ENCODE peak calls at places on chromosome 10, in nine cellular contexts. N is uterus; C is naive thymus-derived CD4-positive, alpha-beta T cell; I is foreskin fibroblast; D is psoas muscle; T is colonic mucosa; S is GM06990; F is fibroblast of mammary gland; W is CD8-positive, alpha-beta memory T cell. B is an unnamed sample.

GRCh38 chr10:70284542-70285150 is 842 bp upstream of the NPFFR1 start:
- DNase-seq in N (no peak), C (no peak), I (no peak), D (no peak), T (no peak), S (no peak), F (no peak), W (no peak), B (no peak)

GRCh38 chr10:137606-138005 is 2.4 kb downstream of the ZMYND11 start:
- DNase-seq in N (no peak), C (no peak), I (peak; percentile 66), D (no peak), T (no peak), S (no peak), F (peak; percentile 75), W (no peak), B (no peak)

GRCh38 chr10:122981066-122981464 is 864 bp downstream of the PSTK start:
- DNase-seq in N (no peak), C (no peak), I (peak; percentile 71), D (no peak), T (no peak), S (no peak), F (peak; percentile 73), W (no peak), B (peak; percentile 49)

GRCh38 chr10:13560597-13560996 is 26.2 kb upstream of the PRPF18 start:
- DNase-seq in N (no peak), C (no peak), I (peak; percentile 52), D (no peak), T (no peak), S (no peak), F (peak; percentile 62), W (no peak), B (no peak)

GRCh38 chr10:63829020-63829419 is 307.8 kb downstream of the REEP3 start:
- DNase-seq in N (no peak), C (no peak), I (peak; percentile 16), D (no peak), T (no peak), S (no peak), F (peak; percentile 21), W (no peak), B (no peak)

GRCh38 chr10:79628988-79629954 is 18.5 kb downstream of the SFTPA1 start:
- DNase-seq in N (no peak), C (no peak), I (peak; percentile 6), D (no peak), T (no peak), S (no peak), F (no peak), W (no peak), B (no peak)

GRCh38 chr10:52110576-52110975 is 203.5 kb upstream of the DKK1 start:
- DNase-seq in N (no peak), C (no peak), I (no peak), D (no peak), T (no peak), S (no peak), F (no peak), W (no peak), B (no peak)

GRCh38 chr10:86283466-86284287 is 82.9 kb downstream of the GRID1 start:
- DNase-seq in N (peak; percentile 2), C (no peak), I (no peak), D (no peak), T (peak; percentile 4), S (no peak), F (no peak), W (no peak), B (no peak)

GRCh38 chr10:66822801-66823200 is 103.0 kb upstream of the LRRTM3 start:
- DNase-seq in N (no peak), C (no peak), I (no peak), D (no peak), T (peak; percentile 24), S (no peak), F (no peak), W (no peak), B (no peak)

GRCh38 chr10:51006686-51007085 is 67.6 kb upstream of the PRKG1 start:
- DNase-seq in N (no peak), C (no peak), I (no peak), D (no peak), T (no peak), S (no peak), F (no peak), W (no peak), B (no peak)

GRCh38 chr10:43938810-43939209 is 290.1 kb upstream of the ZNF32 start:
- DNase-seq in N (no peak), C (no peak), I (no peak), D (no peak), T (no peak), S (no peak), F (no peak), W (no peak), B (no peak)
- H3K4me3 ChIP-seq in N (no peak overlapping the region), C (no peak overlapping the region), I (no peak overlapping the region), D (no peak overlapping the region), T (no peak overlapping the region), S (no peak overlapping the region), F (no peak overlapping the region), W (no peak overlapping the region), B (no peak overlapping the region)

GRCh38 chr10:5862360-5862929 is 27.2 kb downstream of the ANKRD16 start:
- DNase-seq in N (no peak), C (no peak), I (no peak), D (no peak), T (no peak), S (peak; percentile 84), F (peak; percentile 14), W (no peak), B (no peak)
- H3K4me3 ChIP-seq in N (no peak overlapping the region), C (no peak overlapping the region), I (no peak overlapping the region), D (no peak overlapping the region), T (no peak overlapping the region), S (peak overlapping the region; percentile 23), F (no peak overlapping the region), W (no peak overlapping the region), B (no peak overlapping the region)

DNA sequence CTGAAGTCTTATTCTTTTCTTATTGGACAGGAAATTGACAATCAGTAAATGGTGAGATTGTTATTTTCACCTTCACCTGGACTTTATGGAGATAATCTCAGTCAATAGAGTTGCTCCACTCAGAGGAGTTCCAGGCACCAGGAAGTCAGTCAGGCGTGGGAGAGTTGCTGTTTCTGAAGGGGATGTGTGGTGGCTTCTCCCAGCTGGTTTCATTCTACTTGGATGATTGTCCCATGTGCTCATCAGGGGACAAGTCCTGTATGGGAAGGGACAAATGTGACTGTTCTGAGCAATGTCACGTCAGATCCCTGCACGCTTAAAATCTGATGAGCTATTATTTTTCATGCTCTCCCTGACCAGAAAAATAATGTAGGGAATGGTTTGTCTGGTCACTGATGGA is 222.5 kb upstream of the PITRM1 start:
- DNase-seq in N (no peak), C (no peak), I (no peak), D (no peak), T (no peak), S (no peak), F (no peak), W (no peak), B (no peak)
- H3K4me3 ChIP-seq in N (no peak overlapping the region), C (no peak overlapping the region), I (no peak overlapping the region), D (no peak overlapping the region), T (no peak overlapping the region), S (no peak overlapping the region), F (no peak overlapping the region), W (no peak overlapping the region), B (no peak overlapping the region)

GRCh38 chr10:131996508-131997365 is 15.0 kb upstream of the BNIP3 start:
- DNase-seq in N (no peak), C (no peak), I (no peak), D (peak; percentile 72), T (no peak), S (no peak), F (no peak), W (no peak), B (no peak)
- H3K4me3 ChIP-seq in N (no peak overlapping the region), C (no peak overlapping the region), I (no peak overlapping the region), D (peak overlapping the region; percentile 43), T (no peak overlapping the region), S (no peak overlapping the region), F (no peak overlapping the region), W (no peak overlapping the region), B (no peak overlapping the region)

DNA sequence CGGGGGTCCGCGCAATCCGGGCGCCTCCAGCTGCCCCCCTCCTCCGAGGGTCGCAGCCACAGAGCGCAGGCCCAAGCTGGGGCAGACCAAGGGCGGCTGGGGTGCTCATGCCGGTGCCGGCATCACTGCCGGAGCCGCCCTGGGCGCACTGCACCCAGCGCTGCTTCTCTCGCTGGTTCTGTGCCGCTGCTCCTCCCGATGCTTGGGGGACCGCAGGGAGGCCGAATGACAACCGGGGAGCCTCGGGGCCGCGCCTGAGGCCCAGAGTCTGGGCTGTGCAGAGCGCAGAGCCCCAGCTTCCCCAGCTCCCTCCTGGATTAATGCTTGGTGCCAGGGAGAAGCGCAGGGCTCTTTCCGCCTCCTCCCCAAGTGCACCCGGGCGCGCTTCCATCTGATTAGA is 19.7 kb upstream of the PTF1A start:
- DNase-seq in N (no peak), C (no peak), I (no peak), D (no peak), T (no peak), S (no peak), F (no peak), W (no peak), B (no peak)
- H3K4me3 ChIP-seq in N (no peak overlapping the region), C (no peak overlapping the region), I (no peak overlapping the region), D (no peak overlapping the region), T (no peak overlapping the region), S (no peak overlapping the region), F (no peak overlapping the region), W (no peak overlapping the region), B (no peak overlapping the region)

DNA sequence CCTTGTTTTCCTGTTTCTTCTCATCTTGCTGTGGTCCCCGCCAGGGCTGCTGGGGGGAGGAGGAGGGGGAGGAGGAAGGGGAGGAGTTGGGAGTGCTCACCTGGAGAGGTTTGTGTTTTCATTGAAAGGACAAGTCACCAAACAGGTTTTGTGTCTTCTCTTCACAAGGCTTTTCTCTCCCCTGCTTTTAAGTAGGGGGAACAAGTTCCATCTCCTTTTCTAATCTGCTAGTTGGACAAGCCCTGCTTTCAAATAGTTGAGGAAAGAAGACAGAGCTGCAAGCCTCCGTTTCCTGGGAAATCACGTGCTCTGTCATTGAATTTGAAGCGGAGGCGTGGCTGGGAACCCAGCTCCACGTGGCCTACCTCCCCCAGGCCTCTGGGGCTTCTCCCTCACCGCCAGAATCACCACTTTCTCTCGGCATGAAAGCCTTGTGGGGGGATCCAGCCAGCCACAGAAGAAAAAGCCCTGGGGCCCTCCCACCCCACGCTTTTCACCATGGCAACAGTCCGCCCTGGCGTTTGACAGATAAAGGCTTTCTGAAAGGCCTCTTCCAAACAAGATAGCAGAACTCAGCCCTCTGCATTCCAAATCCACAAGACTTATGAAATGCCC is 51.5 kb downstream of the PROSER2 start:
- DNase-seq in N (peak; percentile 42), C (no peak), I (peak; percentile 36), D (no peak), T (peak; percentile 45), S (no peak), F (peak; percentile 17), W (peak; percentile 57), B (peak; percentile 87)
- H3K4me3 ChIP-seq in N (no peak overlapping the region), C (no peak overlapping the region), I (no peak overlapping the region), D (no peak overlapping the region), T (no peak overlapping the region), S (no peak overlapping the region), F (no peak overlapping the region), W (no peak overlapping the region), B (peak overlapping the region; percentile 13)

GRCh38 chr10:27297848-27298524 is 57.4 kb upstream of the ACBD5 start:
- DNase-seq in N (no peak), C (no peak), I (no peak), D (no peak), T (no peak), S (no peak), F (no peak), W (no peak), B (no peak)
- H3K4me3 ChIP-seq in N (no peak overlapping the region), C (no peak overlapping the region), I (no peak overlapping the region), D (no peak overlapping the region), T (no peak overlapping the region), S (no peak overlapping the region), F (no peak overlapping the region), W (no peak overlapping the region), B (no peak overlapping the region)

B was measured in Jurkat, Clone E6-1.